ENCODE peak calls at places on chromosome 13, in five cellular contexts. R, F, B, A and Z are unnamed samples.

GRCh38 chr13:96216543-96216942 is 126.6 kb downstream of the HS6ST3 start:
- DNase-seq in R (peak), F (no peak), B (no peak), A (no peak), Z (no peak)

GRCh38 chr13:33331962-33332361 is 46.4 kb upstream of the STARD13 start:
- DNase-seq in R (no peak), F (no peak), B (no peak), A (no peak), Z (no peak)

GRCh38 chr13:67278230-67278629 is 48.1 kb upstream of the PCDH9 start:
- DNase-seq in R (no peak), F (no peak), B (no peak), A (no peak), Z (no peak)

GRCh38 chr13:79270859-79271258 is 135.2 kb downstream of the RBM26 start:
- DNase-seq in R (no peak), F (no peak), B (no peak), A (no peak), Z (no peak)

GRCh38 chr13:105655046-105655445 is 880.4 kb downstream of the EFNB2 start:
- DNase-seq in R (no peak), F (no peak), B (no peak), A (no peak), Z (no peak)

GRCh38 chr13:72599148-72599743 is 128.2 kb downstream of the MZT1 start:
- DNase-seq in R (no peak), F (no peak), B (no peak), A (no peak), Z (peak)

GRCh38 chr13:48962281-48962680 is 13.4 kb upstream of the FNDC3A start:
- DNase-seq in R (no peak), F (no peak), B (no peak), A (no peak), Z (no peak)

GRCh38 chr13:42181381-42181953 is 90.5 kb upstream of the AKAP11 start:
- DNase-seq in R (no peak), F (no peak), B (no peak), A (peak), Z (no peak)

GRCh38 chr13:44031555-44031954 is 151.9 kb downstream of the LACC1 start:
- DNase-seq in R (no peak), F (no peak), B (no peak), A (no peak), Z (no peak)

GRCh38 chr13:75771818-75772217 is 135.7 kb downstream of the LMO7 start:
- DNase-seq in R (no peak), F (no peak), B (no peak), A (no peak), Z (no peak)

GRCh38 chr13:51435002-51435578 is 17.7 kb downstream of the INTS6 start:
- DNase-seq in R (no peak), F (no peak), B (no peak), A (peak), Z (peak)

GRCh38 chr13:50762969-50763568 is 80.4 kb downstream of the DLEU7 start:
- DNase-seq in R (no peak), F (no peak), B (no peak), A (no peak), Z (no peak)

DNA sequence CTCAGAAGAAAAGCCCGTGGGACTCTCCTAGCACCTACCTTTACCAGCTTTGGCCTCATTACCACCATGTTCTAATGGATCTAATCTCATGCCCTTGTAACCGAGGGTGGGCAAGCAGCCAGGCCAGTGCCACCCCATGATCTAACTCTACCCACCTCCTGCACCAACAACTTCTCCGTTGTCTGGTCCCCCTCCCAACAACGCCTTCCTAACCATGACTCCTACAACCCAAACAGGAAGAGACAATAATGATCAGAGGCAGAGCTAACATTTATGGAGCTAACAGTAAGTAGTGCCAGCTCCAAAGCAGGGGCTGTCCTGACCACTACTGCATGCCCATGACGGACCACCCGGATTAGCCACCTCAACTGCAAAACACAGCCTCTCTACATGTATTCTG is 3.5 kb downstream of the USP12 start:
- DNase-seq in R (no peak), F (no peak), B (no peak), A (no peak), Z (no peak)
- TF ChIP-seq FOXM1 in R (no peak), F (no peak), B (no peak), A (no peak), Z (no peak)

DNA sequence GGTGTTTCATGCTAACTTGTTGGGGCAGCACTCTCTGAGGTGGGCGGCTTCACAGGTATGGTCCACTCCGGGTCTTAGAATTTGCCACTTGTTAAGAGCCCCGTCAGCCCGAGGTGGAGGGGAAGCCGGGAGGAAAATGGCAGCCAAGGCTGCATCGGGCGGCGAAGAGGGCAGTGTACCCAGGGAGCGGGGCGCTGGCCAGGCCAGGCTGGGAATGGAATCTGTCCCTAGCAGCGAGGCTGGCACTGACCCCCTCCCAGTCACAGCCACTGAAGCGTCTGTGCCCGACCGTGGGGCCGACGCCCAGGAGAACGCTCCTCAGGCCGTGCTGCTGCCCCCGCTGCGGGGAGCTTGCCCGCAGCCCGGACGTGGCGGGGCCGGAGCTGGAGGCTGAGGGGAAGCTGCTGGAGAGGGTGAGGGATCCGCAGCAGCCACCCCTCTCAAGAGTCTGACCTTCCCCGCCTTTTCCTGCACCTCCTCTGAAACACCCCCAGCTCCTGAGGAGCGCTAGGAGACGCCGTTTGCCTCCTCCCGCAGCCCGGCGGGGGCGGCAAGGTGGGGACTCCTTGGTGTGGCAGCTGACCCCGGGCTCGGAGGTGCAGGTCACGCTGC is 313.8 kb upstream of the SPRY2 start:
- DNase-seq in R (peak), F (no peak), B (no peak), A (no peak), Z (no peak)
- TF ChIP-seq FOXM1 in R (no peak), F (no peak), B (no peak), A (no peak), Z (no peak)

DNA sequence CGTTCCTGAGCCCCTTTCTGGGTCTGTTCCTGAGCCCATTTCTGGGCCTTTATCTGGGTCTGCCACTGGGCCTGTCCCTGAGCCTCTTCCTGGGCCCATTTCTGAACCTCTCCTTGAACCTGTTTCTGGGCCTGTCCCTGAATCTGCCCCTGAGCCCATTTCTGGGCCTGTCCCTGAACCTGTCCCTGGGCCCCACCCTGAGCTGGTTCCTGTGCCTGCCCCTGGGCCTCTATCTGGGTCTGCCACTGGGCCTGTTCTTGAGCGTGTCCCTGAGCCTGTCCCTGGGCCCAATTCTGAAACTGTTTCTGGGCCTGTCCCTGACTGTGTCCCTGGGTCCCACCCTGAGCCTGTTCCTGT is 40.4 kb upstream of the GRTP1 start:
- DNase-seq in R (no peak), F (no peak), B (no peak), A (peak), Z (no peak)
- TF ChIP-seq FOXM1 in R (no peak), F (no peak), B (no peak), A (no peak), Z (no peak)

DNA sequence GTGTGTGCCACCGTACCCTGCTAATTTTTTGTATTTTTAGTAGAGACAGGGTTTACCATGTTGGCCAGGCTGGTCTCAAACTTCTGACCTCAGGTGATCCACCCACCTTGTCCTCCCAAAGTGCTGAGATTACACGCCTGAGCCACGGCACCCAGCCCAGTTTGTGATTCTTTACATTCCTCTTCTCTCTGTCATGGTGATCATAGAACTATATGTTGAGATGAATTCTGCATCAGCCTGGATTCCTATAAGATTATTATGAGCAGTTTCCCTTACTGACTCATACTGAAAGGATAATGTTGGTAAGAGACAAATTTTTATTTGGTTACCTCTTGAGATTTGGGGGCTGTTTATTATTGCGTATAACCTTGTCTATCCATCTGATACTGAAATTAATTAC is 121.5 kb upstream of the CSNK1A1L start:
- DNase-seq in R (no peak), F (no peak), B (no peak), A (no peak), Z (no peak)
- TF ChIP-seq FOXM1 in R (no peak), F (no peak), B (no peak), A (no peak), Z (no peak)

DNA sequence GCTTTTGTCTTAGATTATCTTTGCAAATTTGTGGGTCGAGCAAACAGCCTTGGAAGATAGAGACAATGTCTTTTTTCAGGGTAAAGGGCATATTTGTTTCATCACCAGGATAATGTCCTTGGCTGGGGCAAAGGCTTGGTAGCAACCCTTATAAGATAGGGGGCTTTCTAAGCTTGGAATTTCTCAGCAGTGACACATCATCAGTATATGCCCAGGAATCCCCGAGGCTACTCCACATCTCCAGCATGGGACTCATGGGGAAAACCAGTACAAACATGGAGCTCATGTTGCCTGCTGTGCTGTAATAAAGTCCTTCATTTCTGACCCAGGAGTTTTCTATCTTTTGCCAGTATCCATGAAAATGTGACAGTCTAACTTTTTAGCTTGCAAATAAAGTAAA is 77.1 kb downstream of the DCLK1 start:
- DNase-seq in R (no peak), F (no peak), B (no peak), A (no peak), Z (no peak)
- TF ChIP-seq FOXM1 in R (no peak), F (no peak), B (no peak), A (no peak), Z (no peak)

GRCh38 chr13:37457594-37457993 is 141.0 kb downstream of the POSTN start:
- DNase-seq in R (no peak), F (no peak), B (no peak), A (no peak), Z (no peak)

DNA sequence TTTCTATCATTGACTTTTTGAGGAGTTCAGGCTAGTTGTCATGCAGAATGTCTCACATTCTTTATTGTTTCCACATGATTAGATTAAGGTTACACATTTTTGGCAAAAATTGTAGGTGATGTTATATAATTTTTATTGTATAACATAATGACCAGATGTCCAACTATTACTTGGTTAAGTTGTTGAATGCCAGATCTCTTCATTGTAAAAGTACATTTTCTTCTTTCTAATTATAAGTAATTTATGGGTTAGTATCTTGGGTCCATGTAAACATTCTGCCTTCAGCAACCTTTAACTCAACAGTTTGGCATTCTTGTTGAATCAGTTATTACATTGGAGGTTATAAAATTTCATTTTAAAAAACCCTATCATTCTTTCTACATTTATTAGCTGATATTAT is 138.4 kb downstream of the POSTN start:
- DNase-seq in R (no peak), F (no peak), B (no peak), A (no peak), Z (no peak)
- TF ChIP-seq FOXM1 in R (no peak), F (no peak), B (no peak), A (no peak), Z (no peak)

GRCh38 chr13:112349681-112350080 is 26.5 kb upstream of the SPACA7 start:
- DNase-seq in R (no peak), F (no peak), B (no peak), A (no peak), Z (no peak)

GRCh38 chr13:112346173-112346898 is 29.8 kb upstream of the SPACA7 start:
- DNase-seq in R (peak), F (no peak), B (no peak), A (no peak), Z (peak)

GRCh38 chr13:112346899-112347229 is 29.3 kb upstream of the SPACA7 start:
- DNase-seq in R (no peak), F (no peak), B (no peak), A (no peak), Z (peak)

GRCh38 chr13:112350300-112350699 is 25.9 kb upstream of the SPACA7 start:
- DNase-seq in R (no peak), F (no peak), B (no peak), A (no peak), Z (no peak)

GRCh38 chr13:112348642-112349345 is 27.4 kb upstream of the SPACA7 start:
- DNase-seq in R (no peak), F (no peak), B (no peak), A (no peak), Z (no peak)
- TF ChIP-seq FOXM1 in R (no peak), F (no peak), B (no peak), A (no peak), Z (no peak)

DNA sequence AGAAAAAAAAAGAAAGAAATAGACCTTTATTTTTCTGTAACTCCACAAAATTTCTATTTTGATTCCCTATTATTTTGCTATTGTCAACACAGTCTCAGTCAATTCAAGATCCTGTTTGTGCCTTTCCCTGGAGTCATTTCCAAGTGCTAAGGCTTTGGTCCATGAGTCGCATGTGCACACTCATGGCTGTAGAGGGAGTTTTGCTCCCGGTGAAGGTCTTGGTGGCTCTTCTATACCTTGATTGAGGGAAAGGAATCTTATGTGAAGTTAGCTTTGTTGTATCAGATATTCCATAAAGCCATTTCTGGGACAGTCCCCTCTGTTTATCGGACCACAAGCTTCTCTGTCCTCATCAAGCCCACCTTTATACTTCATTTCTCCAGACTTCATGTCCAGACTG is 58.7 kb upstream of the ALOX5AP start:
- DNase-seq in R (peak), F (no peak), B (peak), A (no peak), Z (no peak)
- TF ChIP-seq FOXM1 in R (no peak), F (no peak), B (no peak), A (no peak), Z (no peak)

GRCh38 chr13:41059466-41059865 is 1.8 kb upstream of the WBP4 start:
- DNase-seq in R (no peak), F (no peak), B (no peak), A (peak), Z (no peak)
- TF ChIP-seq FOXM1 in R (no peak), F (no peak), B (no peak), A (no peak), Z (no peak)

GRCh38 chr13:27679896-27680295 is 58.2 kb downstream of the POLR1D start:
- DNase-seq in R (peak), F (no peak), B (no peak), A (no peak), Z (no peak)

GRCh38 chr13:27680465-27680864 is 58.8 kb downstream of the POLR1D start:
- DNase-seq in R (no peak), F (no peak), B (no peak), A (no peak), Z (no peak)

GRCh38 chr13:27678306-27679040 is 56.8 kb downstream of the POLR1D start:
- DNase-seq in R (peak), F (no peak), B (no peak), A (no peak), Z (no peak)

GRCh38 chr13:27673911-27674310 is 52.2 kb downstream of the POLR1D start:
- DNase-seq in R (no peak), F (no peak), B (no peak), A (no peak), Z (no peak)

DNA sequence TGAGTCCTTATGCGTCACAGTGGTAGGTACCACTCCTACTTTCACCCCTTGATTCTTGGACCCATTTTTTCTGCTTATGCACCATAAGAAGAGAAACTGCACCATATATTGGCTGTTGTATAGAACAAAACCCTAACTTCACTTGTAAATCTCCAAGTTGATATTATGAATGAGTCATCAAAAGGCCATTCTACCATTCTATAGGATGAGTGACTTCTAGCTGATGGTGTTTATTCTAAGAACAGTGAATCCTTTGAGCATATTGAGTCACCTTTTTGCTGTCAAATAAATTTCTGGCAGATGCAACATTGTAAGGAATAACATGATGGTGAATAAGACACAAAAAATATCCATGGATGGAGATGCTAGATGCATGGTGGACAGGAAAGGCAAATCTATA is 57.7 kb downstream of the POLR1D start:
- DNase-seq in R (no peak), F (no peak), B (peak), A (no peak), Z (no peak)
- TF ChIP-seq FOXM1 in R (no peak), F (no peak), B (no peak), A (no peak), Z (no peak)